ENCODE peak calls at places on chromosomes 3 and 15, in four cellular contexts. One of them, this sample, is unnamed.

GRCh38 chr3:19662516-19662915 is 271.5 kb downstream of the EFHB start:
- DNase-seq in neuronal stem cell: no peak
- DNase-seq in fibroblast of lung: no peak
- DNase-seq in left ventricle myocardium inferior: no peak
- DNase-seq in this sample: no peak

GRCh38 chr3:149955449-149955848 is 15.2 kb downstream of the PFN2 start:
- DNase-seq in left ventricle myocardium inferior: no peak
- DNase-seq in fibroblast of lung: no peak
- DNase-seq in neuronal stem cell: no peak
- DNase-seq in this sample: no peak

GRCh38 chr3:195451373-195452000 is 8.7 kb upstream of the ACAP2 start:
- DNase-seq in fibroblast of lung: no peak
- DNase-seq in neuronal stem cell: peak
- DNase-seq in left ventricle myocardium inferior: no peak
- DNase-seq in this sample: no peak

GRCh38 chr3:146581877-146582508 is 23.2 kb downstream of the PLSCR5 start:
- DNase-seq in left ventricle myocardium inferior: no peak
- DNase-seq in fibroblast of lung: no peak
- DNase-seq in neuronal stem cell: no peak
- DNase-seq in this sample: no peak

GRCh38 chr3:176430244-176430893 is 766.9 kb downstream of the TBL1XR1 start:
- DNase-seq in left ventricle myocardium inferior: no peak
- DNase-seq in neuronal stem cell: peak
- DNase-seq in fibroblast of lung: peak
- DNase-seq in this sample: no peak

GRCh38 chr3:173021547-173022185 is 119.4 kb downstream of the SPATA16 start:
- DNase-seq in fibroblast of lung: no peak
- DNase-seq in neuronal stem cell: no peak
- DNase-seq in left ventricle myocardium inferior: no peak
- DNase-seq in this sample: no peak

GRCh38 chr3:172323894-172324590 is 124.2 kb downstream of the GHSR start:
- DNase-seq in left ventricle myocardium inferior: peak
- DNase-seq in neuronal stem cell: no peak
- DNase-seq in fibroblast of lung: peak
- DNase-seq in this sample: peak

GRCh38 chr15:100461049-100461448 is 67.7 kb downstream of the CERS3 start:
- DNase-seq in fibroblast of lung: no peak
- DNase-seq in left ventricle myocardium inferior: no peak
- DNase-seq in neuronal stem cell: no peak
- DNase-seq in this sample: no peak

GRCh38 chr3:156010829-156011228 is 109.5 kb upstream of the KCNAB1 start:
- DNase-seq in left ventricle myocardium inferior: no peak
- DNase-seq in neuronal stem cell: no peak
- DNase-seq in fibroblast of lung: no peak
- DNase-seq in this sample: no peak

GRCh38 chr3:138915503-138916498 is 31.1 kb downstream of the FOXL2 start:
- DNase-seq in fibroblast of lung: peak
- DNase-seq in left ventricle myocardium inferior: peak
- DNase-seq in neuronal stem cell: peak
- DNase-seq in this sample: peak

GRCh38 chr15:71424765-71425164 is 309.5 kb downstream of the THSD4 start:
- DNase-seq in fibroblast of lung: peak
- DNase-seq in neuronal stem cell: no peak
- DNase-seq in left ventricle myocardium inferior: no peak
- DNase-seq in this sample: no peak

GRCh38 chr3:66486646-66487045 is 14.2 kb downstream of the LRIG1 start:
- DNase-seq in left ventricle myocardium inferior: no peak
- DNase-seq in neuronal stem cell: no peak
- DNase-seq in fibroblast of lung: peak
- DNase-seq in this sample: no peak

GRCh38 chr15:67835349-67836133 is 4.3 kb downstream of the RNU6-1 start:
- DNase-seq in fibroblast of lung: no peak
- DNase-seq in left ventricle myocardium inferior: no peak
- DNase-seq in neuronal stem cell: no peak
- DNase-seq in this sample: no peak

GRCh38 chr15:29569533-29570092 is 252.7 kb downstream of the TJP1 start:
- DNase-seq in left ventricle myocardium inferior: no peak
- DNase-seq in neuronal stem cell: peak
- DNase-seq in fibroblast of lung: no peak
- DNase-seq in this sample: no peak

GRCh38 chr15:99614749-99615288 is 49.0 kb downstream of the MEF2A start:
- DNase-seq in fibroblast of lung: no peak
- DNase-seq in neuronal stem cell: no peak
- DNase-seq in left ventricle myocardium inferior: no peak
- DNase-seq in this sample: no peak

GRCh38 chr15:68709826-68710225 is 110.9 kb downstream of the ANP32A start:
- DNase-seq in neuronal stem cell: no peak
- DNase-seq in fibroblast of lung: no peak
- DNase-seq in left ventricle myocardium inferior: no peak
- DNase-seq in this sample: no peak

GRCh38 chr3:122728186-122728585 is 47.5 kb downstream of the PARP14 start:
- DNase-seq in fibroblast of lung: no peak
- DNase-seq in neuronal stem cell: no peak
- DNase-seq in left ventricle myocardium inferior: no peak
- DNase-seq in this sample: no peak

GRCh38 chr15:89172921-89173320 is 48.5 kb downstream of the RLBP1 start:
- DNase-seq in fibroblast of lung: no peak
- DNase-seq in left ventricle myocardium inferior: no peak
- DNase-seq in neuronal stem cell: no peak
- DNase-seq in this sample: no peak

GRCh38 chr3:16301490-16301889 is 36.5 kb downstream of the OXNAD1 start:
- DNase-seq in fibroblast of lung: no peak
- DNase-seq in left ventricle myocardium inferior: no peak
- DNase-seq in neuronal stem cell: no peak
- DNase-seq in this sample: no peak

GRCh38 chr3:131444180-131444579 is 58.6 kb downstream of the MRPL3 start:
- DNase-seq in neuronal stem cell: no peak
- DNase-seq in fibroblast of lung: no peak
- DNase-seq in left ventricle myocardium inferior: no peak
- DNase-seq in this sample: no peak

GRCh38 chr3:183807881-183808280 is 17.5 kb downstream of the MAP6D1 start:
- DNase-seq in neuronal stem cell: no peak
- DNase-seq in left ventricle myocardium inferior: no peak
- DNase-seq in fibroblast of lung: no peak
- DNase-seq in this sample: no peak

GRCh38 chr15:59232476-59232875 is 25.8 kb downstream of the LDHAL6B start:
- DNase-seq in fibroblast of lung: peak
- DNase-seq in left ventricle myocardium inferior: no peak
- DNase-seq in neuronal stem cell: no peak
- DNase-seq in this sample: no peak

GRCh38 chr3:50340404-50341329 is at the start of gene RASSF1:
- DNase-seq in fibroblast of lung: peak
- DNase-seq in neuronal stem cell: no peak
- DNase-seq in left ventricle myocardium inferior: peak
- DNase-seq in this sample: peak

GRCh38 chr3:174162550-174162949 is 696.6 kb upstream of the NAALADL2 start:
- DNase-seq in fibroblast of lung: peak
- DNase-seq in neuronal stem cell: no peak
- DNase-seq in left ventricle myocardium inferior: no peak
- DNase-seq in this sample: no peak

GRCh38 chr3:124032351-124032880 is 40.5 kb upstream of the ROPN1 start:
- DNase-seq in left ventricle myocardium inferior: peak
- DNase-seq in fibroblast of lung: peak
- DNase-seq in neuronal stem cell: peak
- DNase-seq in this sample: no peak

GRCh38 chr3:19898725-19899124 is 35.3 kb downstream of the EFHB start:
- DNase-seq in neuronal stem cell: no peak
- DNase-seq in fibroblast of lung: no peak
- DNase-seq in left ventricle myocardium inferior: no peak
- DNase-seq in this sample: no peak

GRCh38 chr3:153396581-153396980 is 234.6 kb downstream of the RAP2B start:
- DNase-seq in neuronal stem cell: no peak
- DNase-seq in left ventricle myocardium inferior: no peak
- DNase-seq in fibroblast of lung: no peak
- DNase-seq in this sample: no peak

GRCh38 chr15:23857028-23857641 is 170.0 kb upstream of the NDN start:
- DNase-seq in fibroblast of lung: peak
- DNase-seq in neuronal stem cell: peak
- DNase-seq in left ventricle myocardium inferior: no peak
- DNase-seq in this sample: no peak

GRCh38 chr3:107684431-107684925 is 161.7 kb downstream of the BBX start:
- DNase-seq in fibroblast of lung: no peak
- DNase-seq in neuronal stem cell: no peak
- DNase-seq in left ventricle myocardium inferior: no peak
- DNase-seq in this sample: no peak

GRCh38 chr3:73746610-73747009 is 121.9 kb upstream of the PDZRN3 start:
- DNase-seq in left ventricle myocardium inferior: no peak
- DNase-seq in neuronal stem cell: no peak
- DNase-seq in fibroblast of lung: no peak
- DNase-seq in this sample: no peak